ENCODE peak calls at places on chromosomes 11 and 22, in six cellular contexts. I, H, J, V, Y and S are unnamed samples.

GRCh38 chr11:44575288-44575672 is 9.8 kb downstream of the CD82 start:
- DNase-seq in Y (no peak), J (no peak), V (no peak), H (no peak), I (no peak), S (peak; percentile 62)

GRCh38 chr11:97740783-97741151 is 1280.0 kb upstream of the CNTN5 start:
- DNase-seq in V (no peak), H (no peak), J (no peak), Y (no peak), I (no peak), S (no peak)

GRCh38 chr11:34309970-34310369 is 47.8 kb downstream of the ABTB2 start:
- DNase-seq in Y (no peak), I (no peak), H (no peak), V (no peak), J (peak; percentile 38), S (peak; percentile 37)

GRCh38 chr11:66007201-66007634 is 4.6 kb upstream of the CST6 start:
- DNase-seq in I (peak; percentile 53), H (no peak), V (no peak), Y (no peak), J (no peak), S (peak; percentile 32)

GRCh38 chr11:66728760-66729385 is at the start of gene SPTBN2:
- DNase-seq in J (no peak), I (peak; percentile 77), H (no peak), V (no peak), Y (no peak), S (no peak)

GRCh38 chr11:118820412-118821357 is 29.7 kb upstream of the DDX6 start:
- DNase-seq in V (peak; percentile 99), J (no peak), H (no peak), Y (no peak), I (no peak), S (no peak)

GRCh38 chr11:63888170-63889086 is 28.5 kb downstream of the RCOR2 start:
- DNase-seq in J (peak; percentile 81), Y (peak; percentile 32), H (peak; percentile 20), V (no peak), I (peak; percentile 89), S (peak; percentile 89)

GRCh38 chr11:72321381-72321996 is 77.5 kb upstream of the PHOX2A start:
- DNase-seq in J (peak; percentile 9), Y (peak; percentile 28), H (peak; percentile 45), I (peak; percentile 86), V (no peak), S (no peak)

GRCh38 chr22:21832291-21833290 is 34.9 kb downstream of the MAPK1 start:
- DNase-seq in H (no peak), V (no peak), I (peak; percentile 74), J (no peak), Y (no peak), S (no peak)

GRCh38 chr11:126945319-126945718 is 55.3 kb downstream of the KIRREL3 start:
- DNase-seq in Y (no peak), J (no peak), H (no peak), I (no peak), V (no peak), S (no peak)

GRCh38 chr11:134668796-134669195 is 256.8 kb upstream of the B3GAT1 start:
- DNase-seq in J (no peak), H (no peak), I (no peak), Y (no peak), V (no peak), S (no peak)

GRCh38 chr11:121936781-121937447 is 179.1 kb downstream of the BLID start:
- DNase-seq in I (no peak), H (no peak), V (no peak), Y (no peak), J (no peak), S (no peak)

GRCh38 chr11:46528445-46529085 is 65.3 kb downstream of the AMBRA1 start:
- DNase-seq in V (no peak), I (no peak), Y (no peak), J (no peak), H (no peak), S (no peak)

GRCh38 chr11:92393218-92393617 is 168.6 kb downstream of the FAT3 start:
- DNase-seq in V (no peak), I (no peak), H (no peak), Y (no peak), J (no peak), S (no peak)

GRCh38 chr11:59957094-59957493 is 6.7 kb upstream of the OOSP4A start:
- DNase-seq in H (no peak), J (no peak), Y (no peak), V (no peak), I (no peak), S (no peak)

GRCh38 chr11:86511086-86511551 is 136.4 kb downstream of the CCDC81 start:
- DNase-seq in Y (peak; percentile 44), H (peak; percentile 61), I (peak; percentile 32), J (no peak), V (peak; percentile 27), S (peak; percentile 23)

GRCh38 chr22:25666308-25666707 is 75.7 kb upstream of the MYO18B start:
- DNase-seq in I (no peak), V (no peak), H (no peak), Y (peak; percentile 19), J (peak; percentile 95), S (peak; percentile 36)

GRCh38 chr11:67024410-67024809 is 1.5 kb downstream of the SYT12 start:
- DNase-seq in H (no peak), I (no peak), J (no peak), Y (no peak), V (no peak), S (peak; percentile 89)

GRCh38 chr11:121696177-121696863 is 243.6 kb upstream of the SORL1-AS1 start:
- DNase-seq in Y (no peak), J (no peak), V (no peak), I (no peak), H (no peak), S (no peak)

GRCh38 chr11:45025716-45026492 is 75.2 kb upstream of the TP53I11 start:
- DNase-seq in H (peak; percentile 98), V (no peak), Y (no peak), J (peak; percentile 16), I (no peak), S (peak; percentile 43)

GRCh38 chr11:64355078-64355940 is 3.7 kb upstream of the RPS6KA4 start:
- DNase-seq in I (peak; percentile 92), Y (peak; percentile 84), H (peak; percentile 87), V (no peak), J (peak; percentile 79), S (peak; percentile 97)

GRCh38 chr22:38930512-38930911 is 26.9 kb upstream of the APOBEC3A start:
- DNase-seq in J (peak; percentile 37), V (no peak), I (no peak), Y (no peak), H (no peak), S (no peak)

GRCh38 chr22:42300286-42301071 is 30.0 kb upstream of the TCF20 start:
- DNase-seq in J (no peak), I (peak; percentile 51), H (no peak), V (no peak), Y (no peak), S (peak; percentile 70)

GRCh38 chr11:2704896-2705606 is 5.3 kb upstream of the KCNQ1OT1 start:
- DNase-seq in V (no peak), H (no peak), J (no peak), Y (no peak), I (no peak), S (no peak)

DNA sequence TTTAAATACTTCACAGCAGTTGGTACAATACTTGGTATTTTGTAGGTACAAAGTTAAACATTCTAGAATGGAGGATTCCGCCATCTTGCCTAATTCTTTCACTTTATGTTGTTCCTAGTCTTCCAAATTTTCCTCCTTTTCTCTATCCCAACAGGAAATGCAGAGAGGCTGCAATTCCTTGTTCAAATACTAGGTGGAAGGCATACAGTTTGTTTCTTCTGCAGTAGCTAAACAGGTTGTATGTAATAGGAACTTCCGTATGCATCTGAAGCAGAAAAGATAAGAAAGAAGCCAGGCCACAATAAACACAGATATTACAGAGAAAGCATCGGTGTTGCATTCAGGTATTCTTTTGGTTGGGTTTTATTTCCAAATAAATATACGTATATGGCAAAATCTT is 186.4 kb upstream of the MTMR2 start:
- DNase-seq in V (no peak), J (no peak), Y (no peak), H (no peak), I (no peak), S (no peak)
- TF ChIP-seq CTCF in V (no peak), J (no peak), Y (no peak), H (no peak), I (no peak), S (no peak)

GRCh38 chr11:113934797-113935196 is 30.2 kb downstream of the HTR3B start:
- DNase-seq in H (no peak), J (no peak), Y (no peak), I (no peak), V (no peak), S (no peak)
- TF ChIP-seq MYC in H (no peak), J (no peak), Y (no peak), I (no peak), V (no peak), S (no peak)

GRCh38 chr11:13461291-13461690 is 1.7 kb downstream of the BTBD10 start:
- DNase-seq in Y (no peak), H (no peak), J (no peak), V (no peak), I (no peak), S (no peak)

GRCh38 chr11:13462928-13463778 is at the start of gene BTBD10:
- DNase-seq in I (peak; percentile 92), V (peak; percentile 89), H (peak; percentile 97), J (peak; percentile 89), Y (peak; percentile 95), S (peak; percentile 94)

GRCh38 chr11:13463779-13464290 is 813 bp upstream of the BTBD10 start:
- DNase-seq in H (no peak), I (peak; percentile 17), V (no peak), Y (no peak), J (no peak), S (peak; percentile 44)

GRCh38 chr11:13465909-13466371 is 2.9 kb upstream of the BTBD10 start:
- DNase-seq in I (peak; percentile 25), V (no peak), J (peak; percentile 27), Y (peak; percentile 54), H (peak; percentile 66), S (peak; percentile 49)

DNA sequence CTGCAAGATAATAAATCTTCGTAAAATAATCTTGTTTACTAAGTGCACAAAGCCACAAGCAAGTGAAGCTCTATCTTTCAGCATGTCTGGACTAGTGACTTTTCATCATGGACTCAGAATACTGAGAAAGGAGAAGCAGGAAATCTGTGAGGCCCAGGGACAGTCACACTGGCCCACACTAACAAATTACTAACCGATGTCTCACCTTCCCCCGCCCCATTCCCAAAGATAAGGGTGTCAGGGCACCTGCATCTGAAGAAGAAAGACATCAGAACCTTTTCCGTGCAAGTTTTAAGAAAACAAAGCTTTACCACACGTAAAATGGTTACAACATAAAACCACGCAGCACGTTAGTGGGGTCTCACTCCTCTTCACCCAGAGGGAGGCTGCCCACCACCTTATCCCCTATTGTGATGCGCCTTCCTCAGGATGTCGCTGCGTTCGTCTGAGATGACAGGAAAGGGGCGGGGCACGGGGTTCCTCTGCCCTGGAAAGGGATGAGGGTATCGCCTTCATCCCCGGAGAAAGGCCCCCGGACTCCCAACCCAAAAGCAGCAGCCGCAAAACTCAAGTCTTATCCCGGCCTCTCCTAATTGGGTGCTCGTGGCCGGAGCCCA is 603 bp downstream of the BTBD10 start:
- DNase-seq in Y (peak; percentile 58), I (peak; percentile 60), J (peak; percentile 31), V (no peak), H (peak; percentile 49), S (peak; percentile 58)
- TF ChIP-seq CTCF in Y (no peak), I (no peak), J (peak; percentile 25), V (peak; percentile 10), H (no peak), S (no peak)

DNA sequence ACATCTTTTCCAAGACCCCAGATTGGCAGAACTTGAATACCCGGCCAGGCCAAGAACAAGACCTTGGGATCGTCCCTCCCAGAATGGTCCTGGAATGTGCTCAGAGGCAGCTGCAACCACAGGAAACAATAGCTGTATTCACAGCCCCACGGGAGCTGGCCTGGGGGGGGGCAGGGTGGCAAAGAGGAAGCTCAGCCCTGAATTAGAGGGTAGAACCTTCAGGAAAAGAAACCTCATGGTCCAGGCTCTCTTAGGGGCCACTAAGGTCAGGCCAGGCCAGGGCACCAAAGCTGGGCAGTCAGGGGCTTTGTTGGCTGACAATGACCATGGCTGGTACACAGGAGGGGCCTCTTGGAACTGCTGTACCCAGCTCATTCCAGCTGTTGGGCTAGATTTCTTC is 17.3 kb downstream of the RPL27A start:
- DNase-seq in I (no peak), Y (no peak), H (peak; percentile 34), V (no peak), J (peak; percentile 84), S (peak; percentile 57)
- TF ChIP-seq MYC in I (no peak), Y (no peak), H (no peak), V (no peak), J (peak; percentile 60), S (peak; percentile 9)